ENCODE peak calls at places on chromosomes 7 and 10, in five cellular contexts. H is HT1080; O is GM23248; D is stimulated activated CD4-positive, alpha-beta T cell treated with anti-CD3 and anti-CD28 coated beads, Interleukin-15, amount 100 ng/mL, for 1 hour; P is T-helper 1 cell. E is an unnamed sample.

GRCh38 chr7:140576589-140576988 is 64.0 kb downstream of the DENND2A start:
- DNase-seq in H (no peak), O (no peak), D (no peak), P (no peak), E (no peak)

GRCh38 chr7:98312201-98312600 is 30.7 kb downstream of the BRI3 start:
- DNase-seq in H (no peak), O (no peak), D (no peak), P (no peak), E (no peak)

GRCh38 chr7:139768249-139768824 is 9.5 kb downstream of the HIPK2 start:
- DNase-seq in H (no peak), O (no peak), D (no peak), P (no peak), E (no peak)

GRCh38 chr10:59887006-59887405 is 19.4 kb downstream of the CCDC6 start:
- DNase-seq in H (no peak), O (no peak), D (no peak), P (no peak), E (no peak)

GRCh38 chr7:98398567-98399372 is 2.1 kb downstream of the BAIAP2L1 start:
- DNase-seq in H (no peak), O (peak; percentile 18), D (no peak), P (no peak), E (no peak)

GRCh38 chr7:143025331-143025730 is 1.6 kb downstream of the OR9A2 start:
- DNase-seq in H (no peak), O (no peak), D (no peak), P (no peak), E (no peak)

GRCh38 chr7:46080595-46081159 is 159.6 kb upstream of the IGFBP3 start:
- DNase-seq in H (no peak), O (peak; percentile 62), D (no peak), P (no peak), E (no peak)

GRCh38 chr10:69477968-69478597 is 26.8 kb downstream of the TSPAN15 start:
- DNase-seq in H (no peak), O (no peak), D (no peak), P (no peak), E (no peak)

GRCh38 chr10:132671171-132672154 is 114.5 kb downstream of the NKX6-2 start:
- DNase-seq in H (no peak), O (no peak), D (no peak), P (no peak), E (no peak)

GRCh38 chr10:5873515-5873995 is 16.1 kb downstream of the ANKRD16 start:
- DNase-seq in H (peak; percentile 78), O (peak; percentile 75), D (peak; percentile 35), P (peak; percentile 61), E (peak; percentile 88)

GRCh38 chr7:117230276-117231046 is 92.4 kb downstream of the WNT2 start:
- DNase-seq in H (no peak), O (peak; percentile 74), D (no peak), P (no peak), E (peak; percentile 98)

GRCh38 chr7:77338260-77338659 is 77.9 kb downstream of the GSAP start:
- DNase-seq in H (no peak), O (no peak), D (no peak), P (no peak), E (no peak)

GRCh38 chr10:122419890-122420623 is 34.4 kb upstream of the ARMS2 start:
- DNase-seq in H (no peak), O (peak; percentile 83), D (no peak), P (no peak), E (peak; percentile 95)

GRCh38 chr7:129499915-129500463 is 2.3 kb upstream of the SMKR1 start:
- DNase-seq in H (no peak), O (no peak), D (no peak), P (no peak), E (no peak)

GRCh38 chr10:10533417-10533816 is 484.3 kb upstream of the CELF2 start:
- DNase-seq in H (no peak), O (peak; percentile 51), D (no peak), P (no peak), E (no peak)

GRCh38 chr7:3588341-3588740 is 287.3 kb downstream of the SDK1 start:
- DNase-seq in H (no peak), O (no peak), D (no peak), P (no peak), E (no peak)

GRCh38 chr10:3220853-3221252 is 48.3 kb upstream of the PITRM1 start:
- DNase-seq in H (peak; percentile 91), O (peak; percentile 75), D (no peak), P (no peak), E (no peak)